ENCODE peak calls at places on chromosomes 13 and 19, in eight cellular contexts. N, A, Y, D, V, K, E and M are unnamed samples.

GRCh38 chr13:38496956-38497355 is 147.3 kb downstream of the UFM1 start:
- DNase-seq in V (no peak), K (no peak), D (no peak), Y (no peak), E (no peak), N (no peak), A (no peak), M (no peak)

GRCh38 chr19:3712663-3713531 is 4.7 kb downstream of the TJP3 start:
- DNase-seq in E (no peak), V (no peak), Y (no peak), K (no peak), N (no peak), A (peak), D (no peak), M (no peak)

GRCh38 chr19:38596057-38596981 is 21.4 kb downstream of the MAP4K1 start:
- DNase-seq in Y (no peak), E (no peak), N (peak), D (peak), A (peak), K (no peak), V (no peak), M (peak)

GRCh38 chr13:29543230-29544215 is 52.0 kb downstream of the SLC7A1 start:
- DNase-seq in Y (peak), V (no peak), A (no peak), N (peak), K (no peak), D (peak), E (no peak), M (no peak)

GRCh38 chr13:34371645-34372044 is 553.7 kb downstream of the RFC3 start:
- DNase-seq in E (no peak), Y (no peak), D (no peak), K (no peak), A (no peak), V (no peak), N (no peak), M (no peak)

GRCh38 chr13:74529968-74530367 is 395.8 kb upstream of the KLF12 start:
- DNase-seq in N (no peak), V (no peak), D (no peak), E (no peak), Y (no peak), K (no peak), A (no peak), M (no peak)

GRCh38 chr19:2617393-2618165 is 84.9 kb downstream of the GNG7 start:
- DNase-seq in E (no peak), Y (no peak), K (no peak), D (no peak), A (no peak), N (no peak), V (no peak), M (no peak)

GRCh38 chr13:33078268-33078667 is 62.0 kb downstream of the KL start:
- DNase-seq in N (no peak), V (no peak), K (no peak), D (no peak), Y (no peak), A (no peak), E (no peak), M (no peak)

GRCh38 chr13:24671367-24672117 is 8.7 kb upstream of the ATP12A start:
- DNase-seq in A (peak), K (peak), V (no peak), D (peak), E (no peak), N (peak), Y (no peak), M (no peak)

GRCh38 chr13:100512422-100512821 is 76.2 kb downstream of the GGACT start:
- DNase-seq in Y (no peak), A (no peak), V (no peak), K (no peak), D (peak), E (no peak), N (no peak), M (peak)

GRCh38 chr13:110680852-110681251 is 25.1 kb downstream of the CARS2 start:
- DNase-seq in E (peak), V (no peak), N (peak), D (no peak), A (peak), K (no peak), Y (no peak), M (peak)